ENCODE peak calls at places on chromosome 1, in eight cellular contexts. E, O, U, Z, L, F, B and M are unnamed samples.

GRCh38 chr1:117652421-117652820 is 46.6 kb downstream of the TENT5C start:
- DNase-seq in E (no peak), O (no peak), U (no peak), Z (no peak), L (no peak), F (no peak), B (no peak), M (no peak)

GRCh38 chr1:115184951-115185331 is 95.6 kb upstream of the TSPAN2 start:
- DNase-seq in E (no peak), O (peak), U (no peak), Z (no peak), L (no peak), F (no peak), B (no peak), M (no peak)

GRCh38 chr1:201850053-201850397 is 21.1 kb downstream of the IPO9 start:
- DNase-seq in E (no peak), O (peak), U (no peak), Z (no peak), L (peak), F (no peak), B (peak), M (no peak)

GRCh38 chr1:48248356-48248755 is 25.8 kb downstream of the SLC5A9 start:
- DNase-seq in E (no peak), O (no peak), U (no peak), Z (no peak), L (no peak), F (no peak), B (no peak), M (no peak)

GRCh38 chr1:204583909-204584632 is 67.9 kb downstream of the MDM4 start:
- DNase-seq in E (no peak), O (no peak), U (no peak), Z (no peak), L (no peak), F (no peak), B (peak), M (peak)

GRCh38 chr1:86703696-86704455 is 500 bp upstream of the SH3GLB1 start:
- DNase-seq in E (no peak), O (no peak), U (no peak), Z (no peak), L (no peak), F (no peak), B (peak), M (peak)

GRCh38 chr1:237705462-237705861 is 185.3 kb downstream of the ZP4 start:
- DNase-seq in E (no peak), O (no peak), U (no peak), Z (no peak), L (no peak), F (no peak), B (no peak), M (no peak)

GRCh38 chr1:244712669-244713068 is 59.7 kb downstream of the DESI2 start:
- DNase-seq in E (no peak), O (no peak), U (no peak), Z (no peak), L (no peak), F (no peak), B (no peak), M (no peak)

GRCh38 chr1:172588296-172589291 is 55.6 kb downstream of the SUCO start:
- DNase-seq in E (no peak), O (peak), U (no peak), Z (no peak), L (peak), F (no peak), B (no peak), M (no peak)

GRCh38 chr1:27884182-27884954 is 12.0 kb downstream of the THEMIS2 start:
- DNase-seq in E (no peak), O (no peak), U (peak), Z (no peak), L (no peak), F (no peak), B (peak), M (no peak)

GRCh38 chr1:171849245-171849898 is 8.1 kb downstream of the DNM3 start:
- DNase-seq in E (no peak), O (no peak), U (no peak), Z (no peak), L (no peak), F (no peak), B (no peak), M (no peak)

GRCh38 chr1:229116114-229116513 is 154.8 kb upstream of the RAB4A start:
- DNase-seq in E (no peak), O (no peak), U (no peak), Z (no peak), L (peak), F (no peak), B (no peak), M (no peak)

GRCh38 chr1:214205053-214205452 is 75.9 kb upstream of the SMYD2 start:
- DNase-seq in E (no peak), O (no peak), U (no peak), Z (no peak), L (no peak), F (no peak), B (no peak), M (no peak)

GRCh38 chr1:9307303-9307702 is 14.6 kb downstream of the SPSB1 start:
- DNase-seq in E (no peak), O (no peak), U (no peak), Z (no peak), L (no peak), F (no peak), B (no peak), M (no peak)

GRCh38 chr1:198109316-198109715 is 47.5 kb upstream of the NEK7 start:
- DNase-seq in E (no peak), O (no peak), U (no peak), Z (no peak), L (no peak), F (no peak), B (no peak), M (no peak)

GRCh38 chr1:41578712-41579335 is 94.3 kb upstream of the EDN2 start:
- DNase-seq in E (no peak), O (no peak), U (no peak), Z (no peak), L (peak), F (no peak), B (no peak), M (no peak)

GRCh38 chr1:160639652-160640051 is 7.2 kb downstream of the SLAMF1 start:
- DNase-seq in E (no peak), O (no peak), U (no peak), Z (no peak), L (peak), F (no peak), B (no peak), M (no peak)

GRCh38 chr1:213376862-213377372 is 325.9 kb downstream of the RPS6KC1 start:
- DNase-seq in E (no peak), O (no peak), U (no peak), Z (no peak), L (peak), F (no peak), B (no peak), M (no peak)

GRCh38 chr1:153466908-153467307 is 6.5 kb upstream of the S100A7 start:
- DNase-seq in E (no peak), O (no peak), U (no peak), Z (no peak), L (peak), F (no peak), B (no peak), M (no peak)

GRCh38 chr1:209220048-209220524 is 363.4 kb upstream of the CAMK1G start:
- DNase-seq in E (no peak), O (no peak), U (no peak), Z (no peak), L (no peak), F (no peak), B (peak), M (no peak)

GRCh38 chr1:19065526-19066247 is 109.2 kb upstream of the IFFO2 start:
- DNase-seq in E (no peak), O (no peak), U (no peak), Z (no peak), L (no peak), F (no peak), B (no peak), M (no peak)

GRCh38 chr1:210400043-210400840 is 71.5 kb downstream of the HHAT start:
- DNase-seq in E (peak), O (peak), U (peak), Z (peak), L (peak), F (peak), B (peak), M (peak)

GRCh38 chr1:45442272-45442671 is 48.7 kb downstream of the TESK2 start:
- DNase-seq in E (no peak), O (peak), U (no peak), Z (no peak), L (peak), F (no peak), B (no peak), M (no peak)

GRCh38 chr1:230268371-230269170 is 157.6 kb downstream of the PGBD5 start:
- DNase-seq in E (no peak), O (peak), U (no peak), Z (no peak), L (peak), F (no peak), B (peak), M (peak)

GRCh38 chr1:236064674-236065508 is at the start of gene NID1:
- DNase-seq in E (peak), O (peak), U (peak), Z (peak), L (peak), F (peak), B (peak), M (no peak)

GRCh38 chr1:42758641-42759040 is 8.2 kb downstream of the P3H1 start:
- DNase-seq in E (no peak), O (no peak), U (no peak), Z (no peak), L (no peak), F (no peak), B (no peak), M (no peak)

GRCh38 chr1:57831624-57832023 is 407.8 kb upstream of the DAB1 start:
- DNase-seq in E (no peak), O (peak), U (no peak), Z (no peak), L (peak), F (no peak), B (no peak), M (peak)

GRCh38 chr1:153728305-153729066 is 636 bp downstream of the INTS3 start:
- DNase-seq in E (no peak), O (no peak), U (no peak), Z (no peak), L (peak), F (no peak), B (no peak), M (peak)

GRCh38 chr1:223707270-223708000 is 4.9 kb upstream of the CAPN2 start:
- DNase-seq in E (no peak), O (no peak), U (no peak), Z (no peak), L (peak), F (no peak), B (no peak), M (peak)

GRCh38 chr1:29503441-29503840 is 267.1 kb downstream of the PTPRU start:
- DNase-seq in E (no peak), O (no peak), U (no peak), Z (no peak), L (no peak), F (no peak), B (no peak), M (peak)

GRCh38 chr1:90045853-90046563 is 51.1 kb downstream of the ZNF326 start:
- DNase-seq in E (no peak), O (peak), U (no peak), Z (no peak), L (peak), F (no peak), B (peak), M (no peak)

GRCh38 chr1:43405219-43405875 is 15.6 kb downstream of the SZT2 start:
- DNase-seq in E (no peak), O (no peak), U (no peak), Z (no peak), L (peak), F (no peak), B (no peak), M (no peak)